ENCODE peak calls at places on chromosome 5, in eight cellular contexts. U is aorta; B is activated naive CD4-positive, alpha-beta T cell; A is T1000; X is hypothalamus; S is H9; M is T-helper 17 cell; D is T47D. H is an unnamed sample.

GRCh38 chr5:78638973-78639669 is 9.5 kb downstream of the LHFPL2 start:
- DNase-seq in U (no peak), B (no peak), A (no peak), X (no peak), S (no peak), M (no peak), D (no peak), H (no peak)

GRCh38 chr5:167244583-167244982 is 1046.9 kb upstream of the WWC1 start:
- DNase-seq in U (no peak), B (no peak), A (no peak), X (peak), S (peak), M (no peak), D (peak), H (no peak)

GRCh38 chr5:143471666-143472411 is 68.4 kb upstream of the NR3C1 start:
- DNase-seq in U (no peak), B (no peak), A (no peak), X (no peak), S (no peak), M (no peak), D (no peak), H (no peak)

GRCh38 chr5:180090098-180090768 is 18.7 kb upstream of the RNF130 start:
- DNase-seq in U (peak), B (peak), A (no peak), X (peak), S (peak), M (peak), D (peak), H (peak)

GRCh38 chr5:23405316-23406068 is 101.9 kb upstream of the PRDM9 start:
- DNase-seq in U (no peak), B (no peak), A (no peak), X (no peak), S (no peak), M (no peak), D (no peak), H (no peak)

GRCh38 chr5:177306674-177307543 is 3.3 kb downstream of the PRELID1 start:
- DNase-seq in U (peak), B (no peak), A (no peak), X (no peak), S (peak), M (no peak), D (no peak), H (no peak)

GRCh38 chr5:136337788-136338187 is 27.6 kb downstream of the TRPC7 start:
- DNase-seq in U (no peak), B (no peak), A (no peak), X (no peak), S (no peak), M (no peak), D (no peak), H (no peak)

GRCh38 chr5:133321833-133322420 is 270.1 kb downstream of the HSPA4 start:
- DNase-seq in U (peak), B (no peak), A (no peak), X (no peak), S (no peak), M (peak), D (no peak), H (no peak)

GRCh38 chr5:180399931-180400330 is 46.8 kb upstream of the GFPT2 start:
- DNase-seq in U (peak), B (no peak), A (no peak), X (no peak), S (no peak), M (no peak), D (no peak), H (no peak)

GRCh38 chr5:82295144-82295543 is 17.0 kb upstream of the RPS23 start:
- DNase-seq in U (no peak), B (no peak), A (no peak), X (no peak), S (no peak), M (no peak), D (peak), H (no peak)

GRCh38 chr5:136195971-136196577 is 3.1 kb upstream of the SMIM32 start:
- DNase-seq in U (no peak), B (no peak), A (no peak), X (no peak), S (no peak), M (no peak), D (peak), H (no peak)

GRCh38 chr5:114438471-114438870 is 76.6 kb downstream of the KCNN2 start:
- DNase-seq in U (no peak), B (no peak), A (no peak), X (no peak), S (no peak), M (no peak), D (no peak), H (no peak)

GRCh38 chr5:151357792-151358191 is 10.4 kb upstream of the SLC36A2 start:
- DNase-seq in U (no peak), B (no peak), A (no peak), X (no peak), S (no peak), M (no peak), D (peak), H (no peak)

GRCh38 chr5:158777647-158778368 is 321.9 kb downstream of the EBF1 start:
- DNase-seq in U (no peak), B (no peak), A (no peak), X (no peak), S (no peak), M (no peak), D (no peak), H (no peak)

GRCh38 chr5:34586117-34586885 is 69.8 kb upstream of the RAI14 start:
- DNase-seq in U (no peak), B (no peak), A (no peak), X (no peak), S (no peak), M (no peak), D (no peak), H (no peak)

GRCh38 chr5:9387879-9388278 is 158.0 kb downstream of the SEMA5A start:
- DNase-seq in U (no peak), B (no peak), A (no peak), X (no peak), S (no peak), M (no peak), D (no peak), H (no peak)

GRCh38 chr5:172600571-172600970 is 40.5 kb upstream of the NEURL1B start:
- DNase-seq in U (no peak), B (no peak), A (no peak), X (no peak), S (no peak), M (no peak), D (no peak), H (no peak)

GRCh38 chr5:131064669-131065371 is 100.2 kb downstream of the HINT1 start:
- DNase-seq in U (no peak), B (no peak), A (no peak), X (no peak), S (no peak), M (no peak), D (no peak), H (no peak)

GRCh38 chr5:179128976-179129375 is 68.8 kb downstream of the ZNF354C start:
- DNase-seq in U (peak), B (no peak), A (no peak), X (no peak), S (no peak), M (no peak), D (no peak), H (no peak)

GRCh38 chr5:35308391-35308790 is 78.1 kb upstream of the PRLR start:
- DNase-seq in U (no peak), B (no peak), A (no peak), X (peak), S (peak), M (no peak), D (peak), H (no peak)

GRCh38 chr5:144697847-144698262 is 527.2 kb downstream of the KCTD16 start:
- DNase-seq in U (no peak), B (no peak), A (peak), X (no peak), S (no peak), M (no peak), D (no peak), H (no peak)

GRCh38 chr5:59466271-59466670 is 427.3 kb downstream of the PDE4D start:
- DNase-seq in U (no peak), B (no peak), A (no peak), X (no peak), S (no peak), M (no peak), D (no peak), H (no peak)

GRCh38 chr5:168916852-168917251 is 337.7 kb upstream of the PANK3 start:
- DNase-seq in U (no peak), B (no peak), A (no peak), X (no peak), S (no peak), M (no peak), D (no peak), H (no peak)

GRCh38 chr5:14450055-14450524 is 131.5 kb upstream of the OTULINL start:
- DNase-seq in U (peak), B (no peak), A (no peak), X (no peak), S (no peak), M (no peak), D (no peak), H (no peak)

GRCh38 chr5:40354171-40354570 is 325.5 kb upstream of the PTGER4 start:
- DNase-seq in U (no peak), B (no peak), A (no peak), X (no peak), S (no peak), M (no peak), D (no peak), H (no peak)

GRCh38 chr5:43422143-43422542 is 10.0 kb upstream of the CCL28 start:
- DNase-seq in U (no peak), B (no peak), A (no peak), X (no peak), S (no peak), M (no peak), D (peak), H (no peak)

GRCh38 chr5:40976836-40977235 is 67.5 kb downstream of the C7 start:
- DNase-seq in U (no peak), B (no peak), A (no peak), X (no peak), S (no peak), M (no peak), D (no peak), H (no peak)

H was measured in T-helper 22 cell.